ENCODE peak calls at places on chromosome 9, in four cellular contexts. B, Z, X and K are unnamed samples.

GRCh38 chr9:21121595-21122251 is 19.9 kb downstream of the IFNW1 start:
- DNase-seq in B (no peak), X (no peak), Z (no peak), K (no peak)

GRCh38 chr9:95130484-95130883 is 187.0 kb downstream of the FANCC start:
- DNase-seq in Z (no peak), B (no peak), X (no peak), K (no peak)

GRCh38 chr9:106482733-106483132 is 380.2 kb upstream of the ZNF462 start:
- DNase-seq in Z (no peak), X (no peak), B (peak; percentile 71), K (no peak)

GRCh38 chr9:114307323-114308250 is 15.3 kb upstream of the ORM1 start:
- DNase-seq in X (no peak), Z (no peak), B (no peak), K (no peak)

GRCh38 chr9:98870782-98871455 is 63.4 kb downstream of the GALNT12 start:
- DNase-seq in Z (no peak), B (no peak), X (no peak), K (no peak)

GRCh38 chr9:127815512-127816361 is 13.1 kb downstream of the FPGS start:
- DNase-seq in X (no peak), B (no peak), Z (no peak), K (no peak)

GRCh38 chr9:116345817-116346216 is 192.2 kb downstream of the PAPPA start:
- DNase-seq in Z (no peak), X (no peak), B (no peak), K (no peak)

GRCh38 chr9:105447386-105447813 is 434 bp upstream of the FSD1L start:
- DNase-seq in Z (no peak), X (no peak), B (no peak), K (peak; percentile 8)

GRCh38 chr9:31168161-31168560 is 1216.3 kb upstream of the ACO1 start:
- DNase-seq in X (no peak), B (no peak), Z (no peak), K (no peak)

GRCh38 chr9:88890546-88890945 is 100.7 kb upstream of the S1PR3 start:
- DNase-seq in B (no peak), X (no peak), Z (no peak), K (no peak)

GRCh38 chr9:106526805-106527204 is 336.2 kb upstream of the ZNF462 start:
- DNase-seq in B (no peak), X (no peak), Z (no peak), K (no peak)

GRCh38 chr9:127805620-127806019 is 2.9 kb downstream of the FPGS start:
- DNase-seq in X (peak; percentile 82), B (no peak), Z (peak; percentile 47), K (peak; percentile 65)

GRCh38 chr9:128891354-128892222 is 9.7 kb downstream of the LRRC8A start:
- DNase-seq in X (no peak), B (no peak), Z (no peak), K (no peak)

GRCh38 chr9:116323012-116323411 is 169.4 kb downstream of the PAPPA start:
- DNase-seq in B (no peak), Z (no peak), X (peak; percentile 67), K (no peak)

GRCh38 chr9:33080534-33080933 is 4.1 kb upstream of the SMU1 start:
- DNase-seq in B (no peak), X (no peak), Z (no peak), K (no peak)

GRCh38 chr9:116269250-116269649 is 115.7 kb downstream of the PAPPA start:
- DNase-seq in B (peak; percentile 18), X (no peak), Z (no peak), K (no peak)

GRCh38 chr9:34072410-34072809 is 23.7 kb upstream of the UBAP2 start:
- DNase-seq in B (peak; percentile 74), X (peak; percentile 3), Z (peak; percentile 8), K (no peak)

GRCh38 chr9:127910613-127911205 is 6.1 kb downstream of the ST6GALNAC4 start:
- DNase-seq in B (no peak), Z (no peak), X (no peak), K (no peak)

GRCh38 chr9:36985769-36986547 is 48.1 kb downstream of the PAX5 start:
- DNase-seq in B (no peak), X (peak; percentile 85), Z (no peak), K (no peak)

GRCh38 chr9:111965566-111966019 is 69.0 kb downstream of the UGCG start:
- DNase-seq in B (peak; percentile 90), Z (peak; percentile 83), X (no peak), K (no peak)

GRCh38 chr9:106859957-106860715 is 2.8 kb upstream of the ZNF462 start:
- DNase-seq in B (peak; percentile 63), X (peak; percentile 85), Z (peak; percentile 41), K (no peak)

GRCh38 chr9:122129969-122130368 is 29.6 kb downstream of the NDUFA8 start:
- DNase-seq in B (no peak), Z (no peak), X (no peak), K (no peak)
- TF ChIP-seq EZH2phosphoT487 in B (no peak), Z (no peak), X (no peak), K (no peak)

GRCh38 chr9:124307379-124308030 is 49.8 kb downstream of the NEK6 start:
- DNase-seq in X (no peak), B (no peak), Z (no peak), K (no peak)

GRCh38 chr9:124302921-124303320 is 45.2 kb downstream of the NEK6 start:
- DNase-seq in Z (no peak), X (no peak), B (no peak), K (no peak)

GRCh38 chr9:124306098-124306735 is 48.5 kb downstream of the NEK6 start:
- DNase-seq in Z (peak; percentile 54), X (no peak), B (peak; percentile 61), K (no peak)

GRCh38 chr9:124300312-124300711 is 42.6 kb downstream of the NEK6 start:
- DNase-seq in X (no peak), Z (no peak), B (peak; percentile 18), K (no peak)

GRCh38 chr9:124304285-124304684 is 46.5 kb downstream of the NEK6 start:
- DNase-seq in Z (no peak), X (no peak), B (no peak), K (no peak)
- H3K79me2 ChIP-seq in Z (no peaks in the 10 kb centered on the region), X (no peaks in the 10 kb centered on the region), B (peaks cover 18% of the 10 kb centered on the region), K (no peaks in the 10 kb centered on the region)

DNA sequence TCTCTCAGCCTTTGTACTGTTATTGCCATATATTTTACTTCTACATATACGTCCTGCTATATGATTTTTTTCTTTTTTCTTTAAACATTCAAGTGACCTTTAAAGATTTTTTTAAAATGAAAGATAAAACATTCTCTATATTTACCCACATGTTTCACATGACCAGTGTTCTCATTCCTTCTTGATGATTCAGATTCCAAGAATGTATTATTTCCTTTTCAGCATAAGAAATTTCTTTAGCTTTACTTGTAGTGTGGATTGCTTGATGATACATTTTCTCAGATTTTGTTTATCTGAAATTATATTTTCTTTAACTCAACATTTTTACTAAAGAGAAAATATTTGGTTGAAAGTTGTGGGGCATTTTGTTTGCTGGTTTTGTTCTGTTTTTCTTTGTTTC is 792.1 kb downstream of the BRINP1 start:
- DNase-seq in Z (no peak), X (no peak), B (peak; percentile 3), K (no peak)
- TF ChIP-seq EZH2phosphoT487 in Z (no peak), X (no peak), B (no peak), K (no peak)

GRCh38 chr9:20022410-20022809 is 233.6 kb upstream of the SLC24A2 start:
- DNase-seq in Z (no peak), X (no peak), B (peak; percentile 12), K (no peak)
- H3K79me2 ChIP-seq in Z (no peaks in the 10 kb centered on the region), X (no peaks in the 10 kb centered on the region), B (no peaks in the 10 kb centered on the region), K (no peaks in the 10 kb centered on the region)

GRCh38 chr9:136944094-136944518 is 432 bp downstream of the FBXW5 start:
- DNase-seq in X (no peak), B (peak; percentile 31), Z (no peak), K (no peak)
- TF ChIP-seq EZH2phosphoT487 in X (no peak), B (no peak), Z (no peak), K (no peak)

DNA sequence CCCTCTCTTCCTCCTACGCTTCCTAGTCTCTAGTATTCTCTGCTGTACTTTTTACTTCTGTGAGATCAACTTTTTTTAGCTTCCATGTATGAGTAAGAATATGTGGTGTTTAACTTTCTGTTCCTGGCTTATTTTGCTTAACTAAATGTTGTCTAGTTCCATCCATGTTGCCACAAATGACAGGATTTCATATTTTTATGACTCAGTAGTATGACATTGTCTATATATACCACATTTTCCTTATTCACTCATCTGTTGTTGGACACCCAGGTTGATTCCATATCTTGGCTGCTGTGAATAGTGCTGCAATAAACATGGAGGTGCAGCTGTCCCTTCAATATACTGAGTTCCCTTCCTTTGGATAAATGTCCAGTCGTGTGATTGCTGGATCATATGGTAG is 34.8 kb downstream of the FGD3 start:
- DNase-seq in Z (no peak), B (no peak), X (no peak), K (no peak)
- H3K79me2 ChIP-seq in Z (no peaks in the 10 kb centered on the region), B (no peaks in the 10 kb centered on the region), X (no peaks in the 10 kb centered on the region), K (no peaks in the 10 kb centered on the region)

GRCh38 chr9:6641561-6641960 is 4.0 kb downstream of the GLDC start:
- DNase-seq in X (no peak), B (no peak), Z (no peak), K (no peak)

GRCh38 chr9:6645153-6646027 is at the start of gene GLDC:
- DNase-seq in X (peak; percentile 96), B (peak; percentile 87), Z (peak; percentile 79), K (no peak)

GRCh38 chr9:6644346-6645152 is 980 bp downstream of the GLDC start:
- DNase-seq in X (peak; percentile 41), Z (no peak), B (no peak), K (no peak)

GRCh38 chr9:6641961-6642360 is 3.6 kb downstream of the GLDC start:
- DNase-seq in Z (no peak), B (no peak), X (no peak), K (no peak)

GRCh38 chr9:6646028-6646636 is 603 bp upstream of the GLDC start:
- DNase-seq in X (no peak), Z (no peak), B (peak; percentile 17), K (no peak)
- TF ChIP-seq EZH2phosphoT487 in X (no peak), Z (no peak), B (no peak), K (no peak)

GRCh38 chr9:96395964-96396363 is 12.5 kb upstream of the SLC35D2 start:
- DNase-seq in Z (no peak), B (no peak), X (peak; percentile 34), K (no peak)
- H3K79me2 ChIP-seq in Z (peaks cover 59% of the 10 kb centered on the region), B (peaks cover 23% of the 10 kb centered on the region), X (peaks cover 57% of the 10 kb centered on the region), K (peaks cover 72% of the 10 kb centered on the region)

GRCh38 chr9:101353683-101354082 is 31.1 kb downstream of the BAAT start:
- DNase-seq in Z (no peak), X (no peak), B (no peak), K (no peak)

GRCh38 chr9:101356619-101357018 is 28.2 kb downstream of the BAAT start:
- DNase-seq in X (no peak), B (no peak), Z (no peak), K (no peak)

GRCh38 chr9:101352892-101353462 is 31.8 kb downstream of the BAAT start:
- DNase-seq in B (no peak), Z (no peak), X (no peak), K (no peak)

GRCh38 chr9:101354765-101355708 is 29.8 kb downstream of the BAAT start:
- DNase-seq in Z (no peak), X (no peak), B (no peak), K (no peak)

GRCh38 chr9:101354143-101354764 is 30.6 kb downstream of the BAAT start:
- DNase-seq in Z (no peak), B (peak; percentile 22), X (no peak), K (no peak)
- TF ChIP-seq EZH2phosphoT487 in Z (no peak), B (no peak), X (no peak), K (no peak)

GRCh38 chr9:133146746-133147411 is 16.8 kb downstream of the GBGT1 start:
- DNase-seq in Z (no peak), B (no peak), X (no peak), K (no peak)
- H3K79me2 ChIP-seq in Z (peaks cover 64% of the 10 kb centered on the region), B (peaks cover 63% of the 10 kb centered on the region), X (peaks cover 57% of the 10 kb centered on the region), K (peaks cover 10% of the 10 kb centered on the region)